ENCODE peak calls at places on chromosomes 13 and 19, in ten cellular contexts. U, Y, W, G, P, F, N, H, B and X are unnamed samples.
A peak's percentile ranks its signal among the peaks of the same experiment; 100 is the strongest.

GRCh38 chr19:48933382-48933932 is at the start of gene DHDH:
- DNase-seq in U (peak; percentile 65), Y (peak; percentile 91), W (peak; percentile 87), G (peak; percentile 93), P (peak; percentile 77), F (peak; percentile 90), N (peak; percentile 56), H (peak; percentile 67), B (peak; percentile 87), X (peak; percentile 90)

GRCh38 chr13:21583496-21583895 is 20.5 kb downstream of the MICU2 start:
- DNase-seq in U (no peak), Y (no peak), W (no peak), G (no peak), P (peak; percentile 30), F (no peak), N (no peak), H (no peak), B (no peak), X (no peak)

GRCh38 chr19:40594251-40594650 is 6.9 kb upstream of the LTBP4 start:
- DNase-seq in U (no peak), Y (no peak), W (peak; percentile 56), G (no peak), P (no peak), F (no peak), N (no peak), H (no peak), B (no peak), X (no peak)

GRCh38 chr19:35164418-35164817 is 9.9 kb downstream of the FXYD5 start:
- DNase-seq in U (no peak), Y (no peak), W (no peak), G (no peak), P (no peak), F (no peak), N (no peak), H (no peak), B (no peak), X (no peak)

GRCh38 chr19:12840091-12841079 is 2.1 kb downstream of the MAST1 start:
- DNase-seq in U (peak; percentile 44), Y (peak; percentile 84), W (peak; percentile 90), G (peak; percentile 77), P (peak; percentile 98), F (peak; percentile 69), N (no peak), H (peak; percentile 25), B (peak; percentile 67), X (peak; percentile 94)

GRCh38 chr19:6412111-6412999 is 12.3 kb downstream of the KHSRP start:
- DNase-seq in U (no peak), Y (peak; percentile 71), W (peak; percentile 78), G (peak; percentile 35), P (peak; percentile 60), F (no peak), N (no peak), H (no peak), B (peak; percentile 69), X (no peak)

GRCh38 chr19:1102407-1103106 is 1.2 kb upstream of the GPX4 start:
- DNase-seq in U (peak; percentile 93), Y (peak; percentile 64), W (no peak), G (peak; percentile 84), P (no peak), F (peak; percentile 71), N (no peak), H (no peak), B (peak; percentile 59), X (peak; percentile 88)

GRCh38 chr13:40145139-40145538 is 489.7 kb downstream of the COG6 start:
- DNase-seq in U (no peak), Y (no peak), W (no peak), G (no peak), P (no peak), F (no peak), N (no peak), H (no peak), B (no peak), X (no peak)

GRCh38 chr13:55347528-55347927 is 1793.2 kb upstream of the PRR20A start:
- DNase-seq in U (no peak), Y (no peak), W (no peak), G (no peak), P (no peak), F (no peak), N (no peak), H (no peak), B (no peak), X (no peak)

GRCh38 chr13:30323524-30323923 is 16.2 kb upstream of the KATNAL1 start:
- DNase-seq in U (no peak), Y (no peak), W (no peak), G (no peak), P (no peak), F (no peak), N (no peak), H (no peak), B (no peak), X (no peak)

GRCh38 chr19:22144394-22144793 is 52.4 kb downstream of the ZNF676 start:
- DNase-seq in U (no peak), Y (no peak), W (peak; percentile 4), G (no peak), P (peak; percentile 10), F (no peak), N (no peak), H (no peak), B (no peak), X (no peak)

GRCh38 chr19:46574533-46574932 is 26.6 kb upstream of the CALM3 start:
- DNase-seq in U (no peak), Y (no peak), W (peak; percentile 21), G (no peak), P (peak; percentile 22), F (no peak), N (no peak), H (no peak), B (no peak), X (no peak)

GRCh38 chr13:44045179-44045562 is 165.5 kb downstream of the LACC1 start:
- DNase-seq in U (no peak), Y (no peak), W (peak; percentile 14), G (no peak), P (no peak), F (no peak), N (no peak), H (no peak), B (no peak), X (no peak)

GRCh38 chr13:30186644-30187431 is 120.5 kb downstream of the KATNAL1 start:
- DNase-seq in U (no peak), Y (no peak), W (no peak), G (no peak), P (no peak), F (no peak), N (no peak), H (no peak), B (no peak), X (no peak)

GRCh38 chr13:40438999-40439797 is 227.2 kb downstream of the FOXO1 start:
- DNase-seq in U (no peak), Y (no peak), W (no peak), G (no peak), P (no peak), F (no peak), N (peak; percentile 23), H (no peak), B (peak; percentile 70), X (no peak)

GRCh38 chr13:100561599-100562204 is 26.9 kb downstream of the GGACT start:
- DNase-seq in U (no peak), Y (no peak), W (no peak), G (no peak), P (no peak), F (no peak), N (no peak), H (no peak), B (no peak), X (no peak)

GRCh38 chr19:30784850-30785459 is 412.8 kb downstream of the ZNF536 start:
- DNase-seq in U (no peak), Y (peak; percentile 65), W (no peak), G (peak; percentile 49), P (peak; percentile 61), F (peak; percentile 43), N (peak; percentile 35), H (peak; percentile 43), B (peak; percentile 67), X (no peak)
- H3K4me1 ChIP-seq in U (no peaks in the 10 kb centered on the region), Y (no peaks in the 10 kb centered on the region), W (no peaks in the 10 kb centered on the region), G (no peaks in the 10 kb centered on the region), P (no peaks in the 10 kb centered on the region), F (no peaks in the 10 kb centered on the region), N (no peaks in the 10 kb centered on the region), H (no peaks in the 10 kb centered on the region), B (no peaks in the 10 kb centered on the region), X (no peaks in the 10 kb centered on the region)

GRCh38 chr19:57712222-57712621 is 3.2 kb upstream of the ZNF154 start:
- DNase-seq in U (no peak), Y (no peak), W (no peak), G (no peak), P (no peak), F (no peak), N (no peak), H (no peak), B (no peak), X (no peak)
- H3K9me3 ChIP-seq in U (peaks cover 83% of the 10 kb centered on the region), Y (peaks cover 22% of the 10 kb centered on the region), W (peaks cover 3% of the 10 kb centered on the region), G (peaks cover 89% of the 10 kb centered on the region), P (no peaks in the 10 kb centered on the region), F (no peaks in the 10 kb centered on the region), N (no peaks in the 10 kb centered on the region), H (peaks cover 98% of the 10 kb centered on the region), B (no peaks in the 10 kb centered on the region), X (peaks cover 9% of the 10 kb centered on the region)

DNA sequence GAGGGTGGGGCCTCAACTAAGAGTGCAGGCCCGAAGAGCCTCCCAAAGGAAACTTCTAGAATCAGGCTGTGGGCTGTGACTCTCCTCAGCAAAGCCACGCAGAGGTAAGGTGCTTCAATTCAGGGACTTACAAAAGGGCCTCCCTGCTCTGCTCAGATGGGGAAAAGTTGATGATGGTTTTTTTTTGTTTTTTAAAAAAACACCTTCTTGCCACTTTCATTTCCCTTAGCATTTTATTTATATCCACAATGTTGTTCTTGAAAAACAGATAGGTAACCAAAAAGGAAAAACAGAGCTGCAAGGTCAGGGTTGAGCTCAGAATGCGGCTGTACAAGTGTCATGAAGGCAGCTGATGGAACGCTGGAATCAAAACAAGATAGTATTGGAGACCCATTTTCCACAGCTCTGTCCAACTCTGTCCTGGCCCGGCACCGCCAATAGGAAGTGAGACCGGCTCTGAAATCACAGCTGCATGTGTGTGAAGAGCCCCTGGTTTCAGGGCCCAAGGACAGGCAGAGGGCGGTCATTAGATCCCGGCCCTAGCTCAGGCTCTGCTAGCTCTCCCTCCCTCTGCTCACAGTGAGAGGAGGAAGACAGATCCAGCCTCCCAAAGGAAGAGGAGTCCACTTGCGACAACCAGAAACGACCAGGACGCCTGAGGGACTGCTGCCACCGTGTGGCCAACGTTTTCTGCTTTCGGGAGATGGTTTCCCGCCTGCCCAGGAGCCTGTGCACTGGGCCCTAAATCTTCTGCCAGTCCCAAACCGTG is 58.3 kb downstream of the KLF2 start:
- DNase-seq in U (peak; percentile 74), Y (peak; percentile 87), W (peak; percentile 78), G (peak; percentile 79), P (peak; percentile 77), F (peak; percentile 80), N (peak; percentile 94), H (peak; percentile 90), B (peak; percentile 97), X (no peak)
- H3K4me3 ChIP-seq in U (no peak overlapping the region), Y (no peak overlapping the region), W (no peak overlapping the region), G (no peak overlapping the region), P (no peak overlapping the region), F (no peak overlapping the region), N (no peak overlapping the region), H (peak overlapping the region; percentile 26), B (no peak overlapping the region), X (no peak overlapping the region)

DNA sequence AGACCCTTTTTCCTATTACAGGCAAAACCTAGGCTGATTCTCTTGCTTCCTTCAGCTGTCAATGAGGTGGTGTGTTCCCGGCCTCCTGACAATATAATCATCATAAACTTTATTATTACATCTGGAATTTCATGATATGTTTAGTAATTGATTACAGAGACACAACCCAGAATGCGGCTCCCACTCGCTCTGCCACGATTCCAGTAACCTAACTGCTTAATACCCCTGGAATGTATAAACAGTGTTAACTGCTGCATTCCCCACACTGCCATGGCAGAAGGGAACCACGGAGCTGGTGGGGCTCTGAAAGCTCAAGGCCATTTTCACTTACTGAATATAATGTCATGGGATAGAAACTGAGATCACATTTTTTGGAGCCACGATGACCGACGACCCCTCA is 17.1 kb downstream of the TSHZ3 start:
- DNase-seq in U (no peak), Y (no peak), W (no peak), G (no peak), P (no peak), F (no peak), N (no peak), H (no peak), B (no peak), X (no peak)
- H3K4me1 ChIP-seq in U (no peaks in the 10 kb centered on the region), Y (no peaks in the 10 kb centered on the region), W (peaks cover 20% of the 10 kb centered on the region), G (peaks cover 11% of the 10 kb centered on the region), P (no peaks in the 10 kb centered on the region), F (peaks cover 2% of the 10 kb centered on the region), N (no peaks in the 10 kb centered on the region), H (peaks cover 11% of the 10 kb centered on the region), B (no peaks in the 10 kb centered on the region), X (peaks cover 13% of the 10 kb centered on the region)